ENCODE peak calls at places on chromosomes 13 and 19, in seven cellular contexts. One of them, this sample, is unnamed.

GRCh38 chr19:52453324-52454094 is at the start of gene ZNF578:
- DNase-seq in H1: no peak
- DNase-seq in mesendoderm: peak
- DNase-seq in testis: peak
- DNase-seq in uterus: peak
- DNase-seq in stomach: peak
- DNase-seq in GM23248: peak
- DNase-seq in this sample: peak

GRCh38 chr13:113493315-113493951 is 2.9 kb upstream of the DCUN1D2 start:
- DNase-seq in H1: no peak
- DNase-seq in mesendoderm: peak
- DNase-seq in testis: no peak
- DNase-seq in uterus: no peak
- DNase-seq in stomach: no peak
- DNase-seq in GM23248: peak
- DNase-seq in this sample: peak

GRCh38 chr13:32409561-32410440 is 18.1 kb downstream of the N4BP2L1 start:
- DNase-seq in H1: peak
- DNase-seq in mesendoderm: peak
- DNase-seq in testis: peak
- DNase-seq in uterus: peak
- DNase-seq in stomach: no peak
- DNase-seq in GM23248: no peak
- DNase-seq in this sample: no peak

GRCh38 chr13:61774903-61775302 is 359.3 kb upstream of the PCDH20 start:
- DNase-seq in H1: no peak
- DNase-seq in mesendoderm: no peak
- DNase-seq in testis: no peak
- DNase-seq in uterus: no peak
- DNase-seq in stomach: no peak
- DNase-seq in GM23248: no peak
- DNase-seq in this sample: no peak

GRCh38 chr19:40717880-40718773 is 1.2 kb downstream of the ITPKC start:
- DNase-seq in H1: no peak
- DNase-seq in mesendoderm: peak
- DNase-seq in testis: no peak
- DNase-seq in uterus: peak
- DNase-seq in stomach: no peak
- DNase-seq in GM23248: peak
- DNase-seq in this sample: peak

GRCh38 chr13:37715606-37716015 is 117.0 kb upstream of the POSTN start:
- DNase-seq in H1: no peak
- DNase-seq in mesendoderm: no peak
- DNase-seq in testis: no peak
- DNase-seq in uterus: no peak
- DNase-seq in stomach: no peak
- DNase-seq in GM23248: peak
- DNase-seq in this sample: no peak

GRCh38 chr13:74794582-74794981 is 660.4 kb upstream of the KLF12 start:
- DNase-seq in H1: no peak
- DNase-seq in mesendoderm: peak
- DNase-seq in testis: no peak
- DNase-seq in uterus: no peak
- DNase-seq in stomach: no peak
- DNase-seq in GM23248: peak
- DNase-seq in this sample: no peak

GRCh38 chr19:35459414-35460082 is 11.5 kb downstream of the FFAR2 start:
- DNase-seq in H1: no peak
- DNase-seq in mesendoderm: no peak
- DNase-seq in testis: peak
- DNase-seq in uterus: peak
- DNase-seq in stomach: peak
- DNase-seq in GM23248: no peak
- DNase-seq in this sample: no peak

GRCh38 chr13:24272452-24273161 is 36.8 kb upstream of the C1QTNF9 start:
- DNase-seq in H1: no peak
- DNase-seq in mesendoderm: no peak
- DNase-seq in testis: peak
- DNase-seq in uterus: peak
- DNase-seq in stomach: no peak
- DNase-seq in GM23248: no peak
- DNase-seq in this sample: no peak

GRCh38 chr13:112928958-112929777 is 39.8 kb upstream of the MCF2L start:
- DNase-seq in H1: no peak
- DNase-seq in mesendoderm: peak
- DNase-seq in testis: no peak
- DNase-seq in uterus: no peak
- DNase-seq in stomach: no peak
- DNase-seq in GM23248: peak
- DNase-seq in this sample: no peak

GRCh38 chr19:45115809-45116615 is 23.0 kb downstream of the PPP1R37 start:
- DNase-seq in H1: no peak
- DNase-seq in mesendoderm: no peak
- DNase-seq in testis: no peak
- DNase-seq in uterus: no peak
- DNase-seq in stomach: no peak
- DNase-seq in GM23248: no peak
- DNase-seq in this sample: no peak

GRCh38 chr13:90414691-90415596 is 932.5 kb upstream of the MIR17HG start:
- DNase-seq in H1: no peak
- DNase-seq in mesendoderm: peak
- DNase-seq in testis: no peak
- DNase-seq in uterus: no peak
- DNase-seq in stomach: no peak
- DNase-seq in GM23248: peak
- DNase-seq in this sample: no peak

GRCh38 chr13:71327266-71327665 is 539.7 kb downstream of the DACH1 start:
- DNase-seq in H1: no peak
- DNase-seq in mesendoderm: no peak
- DNase-seq in testis: no peak
- DNase-seq in uterus: no peak
- DNase-seq in stomach: no peak
- DNase-seq in GM23248: no peak
- DNase-seq in this sample: no peak

GRCh38 chr19:50311723-50312635 is 17.2 kb downstream of the KCNC3 start:
- DNase-seq in H1: peak
- DNase-seq in mesendoderm: peak
- DNase-seq in testis: peak
- DNase-seq in uterus: no peak
- DNase-seq in stomach: no peak
- DNase-seq in GM23248: peak
- DNase-seq in this sample: no peak

GRCh38 chr19:42596391-42597071 is 1.8 kb upstream of the CEACAM8 start:
- DNase-seq in H1: peak
- DNase-seq in mesendoderm: peak
- DNase-seq in testis: peak
- DNase-seq in uterus: no peak
- DNase-seq in stomach: peak
- DNase-seq in GM23248: peak
- DNase-seq in this sample: peak

GRCh38 chr19:49223472-49223871 is 65.9 kb downstream of the TRPM4 start:
- DNase-seq in H1: no peak
- DNase-seq in mesendoderm: no peak
- DNase-seq in testis: no peak
- DNase-seq in uterus: no peak
- DNase-seq in stomach: no peak
- DNase-seq in GM23248: no peak
- DNase-seq in this sample: no peak

GRCh38 chr13:64457976-64458375 is 2772.2 kb downstream of the PCDH9 start:
- DNase-seq in H1: no peak
- DNase-seq in mesendoderm: no peak
- DNase-seq in testis: no peak
- DNase-seq in uterus: no peak
- DNase-seq in stomach: no peak
- DNase-seq in GM23248: no peak
- DNase-seq in this sample: no peak

GRCh38 chr19:10854350-10855089 is 6.3 kb downstream of the C19orf38 start:
- DNase-seq in H1: no peak
- DNase-seq in mesendoderm: no peak
- DNase-seq in testis: no peak
- DNase-seq in uterus: no peak
- DNase-seq in stomach: no peak
- DNase-seq in GM23248: no peak
- DNase-seq in this sample: no peak

GRCh38 chr13:34914416-34914815 is 27.7 kb upstream of the NBEA start:
- DNase-seq in H1: no peak
- DNase-seq in mesendoderm: peak
- DNase-seq in testis: no peak
- DNase-seq in uterus: no peak
- DNase-seq in stomach: no peak
- DNase-seq in GM23248: no peak
- DNase-seq in this sample: no peak

GRCh38 chr19:49133621-49134454 is 14.5 kb downstream of the PPFIA3 start:
- DNase-seq in H1: peak
- DNase-seq in mesendoderm: peak
- DNase-seq in testis: peak
- DNase-seq in uterus: peak
- DNase-seq in stomach: peak
- DNase-seq in GM23248: peak
- DNase-seq in this sample: peak

GRCh38 chr19:55118401-55118991 is 1.1 kb upstream of the PPP1R12C start:
- DNase-seq in H1: peak
- DNase-seq in mesendoderm: peak
- DNase-seq in testis: peak
- DNase-seq in uterus: no peak
- DNase-seq in stomach: no peak
- DNase-seq in GM23248: peak
- DNase-seq in this sample: no peak

GRCh38 chr13:33205804-33206221 is 79.7 kb downstream of the STARD13 start:
- DNase-seq in H1: no peak
- DNase-seq in mesendoderm: no peak
- DNase-seq in testis: no peak
- DNase-seq in uterus: no peak
- DNase-seq in stomach: no peak
- DNase-seq in GM23248: no peak
- DNase-seq in this sample: no peak

GRCh38 chr19:18650468-18651001 is 13.7 kb downstream of the KLHL26 start:
- DNase-seq in H1: no peak
- DNase-seq in mesendoderm: no peak
- DNase-seq in testis: peak
- DNase-seq in uterus: peak
- DNase-seq in stomach: peak
- DNase-seq in GM23248: peak
- DNase-seq in this sample: no peak

GRCh38 chr19:8209111-8209964 is at the start of gene CERS4:
- DNase-seq in H1: peak
- DNase-seq in mesendoderm: peak
- DNase-seq in testis: peak
- DNase-seq in uterus: peak
- DNase-seq in stomach: peak
- DNase-seq in GM23248: peak
- DNase-seq in this sample: peak
- H3K4me3 ChIP-seq in H1: peak
- H3K4me3 ChIP-seq in mesendoderm: peak
- H3K4me3 ChIP-seq in testis: peak
- H3K4me3 ChIP-seq in uterus: peak
- H3K4me3 ChIP-seq in stomach: peak
- H3K4me3 ChIP-seq in GM23248: no peak
- H3K4me3 ChIP-seq in this sample: peak

DNA sequence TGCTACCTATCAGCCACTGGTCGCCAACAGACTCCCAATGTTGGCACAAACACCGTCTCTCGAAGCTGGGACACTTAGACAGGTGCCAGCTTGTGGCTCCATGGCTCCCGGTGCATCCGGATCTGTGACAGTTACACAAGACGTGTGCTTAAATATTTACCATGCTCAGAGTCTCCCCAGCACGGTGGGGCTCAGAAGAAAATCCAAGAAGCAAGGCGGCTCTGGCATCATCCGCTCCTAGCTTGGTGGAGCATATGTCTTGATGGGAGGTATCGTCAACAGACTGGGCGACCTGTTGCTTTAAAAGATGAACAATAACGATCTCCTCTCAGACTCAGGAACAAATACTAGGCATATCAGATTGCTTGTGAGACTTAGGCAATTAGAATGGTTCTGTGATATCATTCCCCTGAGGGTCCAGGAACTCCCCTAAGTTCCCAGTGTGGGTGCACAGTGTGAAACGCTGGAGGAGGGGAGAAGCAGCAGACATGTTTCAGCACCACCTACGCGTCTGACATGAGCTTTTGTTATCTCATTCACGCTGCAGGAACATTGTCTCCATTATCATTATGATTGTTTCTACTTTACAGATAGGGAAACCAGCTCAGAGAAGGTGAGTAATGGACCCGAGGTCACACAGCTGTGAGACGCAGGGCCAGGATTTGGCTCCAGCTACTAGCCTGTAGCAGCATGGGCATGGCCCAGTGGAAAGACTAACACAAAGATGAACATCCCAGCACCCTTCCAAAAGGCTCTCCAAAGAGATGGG is 61.7 kb downstream of the ALOX5AP start:
- DNase-seq in H1: no peak
- DNase-seq in mesendoderm: peak
- DNase-seq in testis: no peak
- DNase-seq in uterus: no peak
- DNase-seq in stomach: no peak
- DNase-seq in GM23248: no peak
- DNase-seq in this sample: peak
- H3K4me3 ChIP-seq in H1: no peak
- H3K4me3 ChIP-seq in mesendoderm: no peak
- H3K4me3 ChIP-seq in testis: no peak
- H3K4me3 ChIP-seq in uterus: no peak
- H3K4me3 ChIP-seq in stomach: peak
- H3K4me3 ChIP-seq in GM23248: peak
- H3K4me3 ChIP-seq in this sample: peak

GRCh38 chr19:1756705-1757445 is 3.6 kb downstream of the ONECUT3 start:
- DNase-seq in H1: no peak
- DNase-seq in mesendoderm: no peak
- DNase-seq in testis: no peak
- DNase-seq in uterus: no peak
- DNase-seq in stomach: no peak
- DNase-seq in GM23248: no peak
- DNase-seq in this sample: no peak
- H3K4me3 ChIP-seq in H1: no peak
- H3K4me3 ChIP-seq in mesendoderm: no peak
- H3K4me3 ChIP-seq in testis: no peak
- H3K4me3 ChIP-seq in uterus: no peak
- H3K4me3 ChIP-seq in stomach: no peak
- H3K4me3 ChIP-seq in GM23248: no peak
- H3K4me3 ChIP-seq in this sample: no peak

GRCh38 chr19:46977548-46977947 is 42.1 kb upstream of the NPAS1 start:
- DNase-seq in H1: no peak
- DNase-seq in mesendoderm: no peak
- DNase-seq in testis: no peak
- DNase-seq in uterus: no peak
- DNase-seq in stomach: no peak
- DNase-seq in GM23248: peak
- DNase-seq in this sample: no peak

GRCh38 chr19:46974181-46974580 is 45.5 kb upstream of the NPAS1 start:
- DNase-seq in H1: no peak
- DNase-seq in mesendoderm: no peak
- DNase-seq in testis: no peak
- DNase-seq in uterus: no peak
- DNase-seq in stomach: no peak
- DNase-seq in GM23248: no peak
- DNase-seq in this sample: no peak

GRCh38 chr19:46976845-46977320 is 42.8 kb upstream of the NPAS1 start:
- DNase-seq in H1: no peak
- DNase-seq in mesendoderm: peak
- DNase-seq in testis: peak
- DNase-seq in uterus: no peak
- DNase-seq in stomach: peak
- DNase-seq in GM23248: peak
- DNase-seq in this sample: no peak

GRCh38 chr19:46975918-46976782 is 43.5 kb upstream of the NPAS1 start:
- DNase-seq in H1: peak
- DNase-seq in mesendoderm: peak
- DNase-seq in testis: peak
- DNase-seq in uterus: peak
- DNase-seq in stomach: peak
- DNase-seq in GM23248: peak
- DNase-seq in this sample: peak

GRCh38 chr19:46975011-46975917 is 44.4 kb upstream of the NPAS1 start:
- DNase-seq in H1: no peak
- DNase-seq in mesendoderm: peak
- DNase-seq in testis: no peak
- DNase-seq in uterus: no peak
- DNase-seq in stomach: no peak
- DNase-seq in GM23248: no peak
- DNase-seq in this sample: no peak
- H3K4me3 ChIP-seq in H1: no peak
- H3K4me3 ChIP-seq in mesendoderm: no peak
- H3K4me3 ChIP-seq in testis: no peak
- H3K4me3 ChIP-seq in uterus: no peak
- H3K4me3 ChIP-seq in stomach: no peak
- H3K4me3 ChIP-seq in GM23248: peak
- H3K4me3 ChIP-seq in this sample: no peak

This sample was measured in prostate gland.